ENCODE peak calls at places on chromosomes 12 and 14, in seven cellular contexts. K is uterus, W is heart left ventricle, C is H1, L is transverse colon, E is NB4, X is HepG2. M is an unnamed sample.

GRCh38 chr14:56660677-56661389 is 81.2 kb downstream of the TMEM260 start:
- DNase-seq in E (no peak), X (no peak), W (no peak), L (no peak), C (no peak), K (no peak), M (no peak)

GRCh38 chr12:25670076-25671055 is 117.3 kb upstream of the LMNTD1 start:
- DNase-seq in K (no peak), C (no peak), W (no peak), E (no peak), L (no peak), X (no peak), M (no peak)

GRCh38 chr12:59651230-59651920 is 55.5 kb downstream of the SLC16A7 start:
- DNase-seq in K (no peak), L (no peak), C (no peak), E (no peak), W (no peak), X (peak), M (no peak)

GRCh38 chr14:105841022-105842009 is 314.9 kb downstream of the TMEM121 start:
- DNase-seq in C (no peak), K (no peak), X (no peak), L (no peak), W (no peak), E (peak), M (no peak)

GRCh38 chr12:45560689-45561088 is 168.8 kb upstream of the ARID2 start:
- DNase-seq in X (no peak), W (no peak), L (no peak), E (no peak), C (no peak), K (no peak), M (no peak)

GRCh38 chr12:29316772-29317171 is 64.2 kb downstream of the ERGIC2 start:
- DNase-seq in K (no peak), W (peak), L (no peak), X (no peak), E (no peak), C (no peak), M (no peak)

GRCh38 chr14:98494582-98494981 is 777.4 kb downstream of the BCL11B start:
- DNase-seq in C (no peak), K (no peak), W (no peak), L (no peak), E (peak), X (no peak), M (no peak)

GRCh38 chr12:54196396-54196795 is 7.6 kb upstream of the SMUG1 start:
- DNase-seq in X (no peak), L (no peak), C (no peak), W (no peak), K (no peak), E (peak), M (no peak)

GRCh38 chr12:85468356-85469157 is 188.5 kb downstream of the ALX1 start:
- DNase-seq in X (peak), W (no peak), E (peak), L (peak), K (no peak), C (peak), M (no peak)

GRCh38 chr14:90115780-90116179 is 54.0 kb downstream of the KCNK13 start:
- DNase-seq in X (no peak), L (no peak), W (no peak), K (no peak), C (no peak), E (no peak), M (no peak)

GRCh38 chr12:22576473-22576872 is 32.1 kb upstream of the C2CD5 start:
- DNase-seq in W (no peak), L (peak), E (no peak), K (no peak), X (no peak), C (no peak), M (no peak)

GRCh38 chr12:1593232-1594044 is 943 bp downstream of the FBXL14 start:
- DNase-seq in K (peak), E (peak), W (peak), C (peak), L (peak), X (no peak), M (peak)

GRCh38 chr14:42335918-42336317 is 729.2 kb downstream of the LRFN5 start:
- DNase-seq in E (no peak), W (no peak), K (no peak), X (no peak), C (peak), L (no peak), M (no peak)

DNA sequence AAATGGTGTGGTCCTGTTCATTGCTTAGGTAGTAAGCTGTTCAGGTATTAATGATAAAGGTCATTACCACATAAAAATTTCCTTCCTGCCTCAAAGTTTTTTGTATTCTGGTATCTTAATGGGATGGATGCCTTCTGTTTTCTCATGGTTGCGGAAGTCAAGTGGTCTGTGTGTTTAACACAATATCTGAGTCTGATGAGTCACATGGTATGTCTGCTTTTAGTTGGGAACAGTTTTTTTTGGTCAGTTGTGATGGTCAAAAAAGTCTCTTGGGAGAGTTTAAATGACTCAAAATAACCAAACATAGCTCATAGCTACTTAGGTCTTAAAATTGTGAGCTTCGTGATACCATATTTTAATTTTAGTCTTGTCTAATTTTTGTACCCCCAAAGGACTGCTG is 40.7 kb downstream of the STK38L start:
- DNase-seq in K (no peak), E (peak), L (no peak), W (no peak), C (no peak), X (no peak), M (no peak)
- H3K4me3 ChIP-seq in K (no peak), E (no peak), L (no peak), W (no peak), C (no peak), X (no peak), M (no peak)

GRCh38 chr12:111597731-111598636 is 1.1 kb downstream of the ATXN2 start:
- DNase-seq in K (peak), L (peak), W (peak), C (peak), E (peak), X (no peak), M (peak)

GRCh38 chr12:111599459-111600295 is 562 bp upstream of the ATXN2 start:
- DNase-seq in K (peak), C (peak), L (peak), W (peak), E (peak), X (peak), M (peak)

GRCh38 chr12:111596985-111597730 is 2.0 kb downstream of the ATXN2 start:
- DNase-seq in K (peak), W (peak), X (peak), C (peak), L (peak), E (peak), M (peak)

GRCh38 chr12:111600296-111600562 is 1.1 kb upstream of the ATXN2 start:
- DNase-seq in L (no peak), C (no peak), W (no peak), E (no peak), X (peak), K (no peak), M (no peak)

GRCh38 chr12:111598637-111599458 is at the start of gene ATXN2:
- DNase-seq in C (no peak), W (peak), E (no peak), X (no peak), L (peak), K (peak), M (peak)
- TF ChIP-seq POLR2A in C (no peak), W (no peak), E (no peak), X (no peak), L (no peak), K (no peak), M (no peak)

GRCh38 chr12:75823475-75823874 is 208.1 kb downstream of the PHLDA1 start:
- DNase-seq in X (no peak), E (no peak), C (no peak), L (no peak), K (no peak), W (no peak), M (no peak)
- H3K4me3 ChIP-seq in X (no peak), E (no peak), C (no peak), L (no peak), K (no peak), W (no peak), M (no peak)

DNA sequence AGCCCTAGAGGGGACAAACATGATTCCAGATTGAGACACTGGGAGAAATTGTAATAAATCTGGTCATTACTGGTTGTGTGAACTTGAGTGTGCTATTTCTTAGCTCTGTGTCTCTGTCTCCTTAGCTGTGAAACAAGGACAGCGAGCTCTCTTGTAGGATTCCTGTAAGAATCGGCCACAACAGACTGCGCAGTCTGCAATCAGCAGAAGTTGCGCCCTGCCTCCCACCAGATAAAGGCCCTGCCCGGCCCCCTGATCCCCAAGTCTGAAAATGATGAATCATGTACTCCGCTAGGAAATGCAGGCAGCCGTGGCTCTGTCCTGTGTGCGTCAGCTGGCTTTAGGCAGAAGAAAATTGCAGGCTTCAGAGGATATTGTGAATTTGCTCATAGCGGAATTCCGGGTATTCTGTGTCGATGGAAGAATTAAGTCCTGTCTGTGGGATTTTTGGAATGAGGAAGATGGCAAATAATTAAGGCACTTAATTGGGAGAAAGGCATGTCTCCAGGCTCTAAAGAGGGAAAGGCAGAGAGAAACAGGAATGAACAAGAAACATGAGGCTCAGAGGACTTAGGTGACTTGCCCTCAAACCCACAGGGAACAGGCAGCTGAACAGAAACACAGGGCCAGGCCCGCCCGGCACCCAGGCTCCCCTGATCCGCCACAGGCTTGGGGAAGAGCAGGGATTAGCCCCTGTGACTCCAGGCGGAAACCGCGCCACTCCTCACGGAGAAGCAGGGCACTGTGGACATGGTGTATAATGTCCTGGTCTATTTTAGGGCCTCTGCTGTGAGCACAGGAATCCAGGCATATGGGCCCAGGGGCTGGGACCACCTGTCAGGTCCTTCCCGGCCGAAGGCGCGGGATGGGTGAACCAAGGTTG is 34.9 kb upstream of the MEG3 start:
- DNase-seq in E (no peak), L (no peak), C (no peak), K (no peak), W (no peak), X (no peak), M (no peak)
- TF ChIP-seq POLR2A in E (no peak), L (no peak), C (no peak), K (no peak), W (no peak), X (no peak), M (no peak)

M was measured in spleen.